ENCODE peak calls at places on chromosome 9, in five cellular contexts. P is BJ, M is amniotic stem cell, I is AG09309, Y is A549. U is an unnamed sample.

GRCh38 chr9:76725181-76725580 is 39.1 kb upstream of the PCA3 start:
- DNase-seq in M (no peak), P (no peak), Y (no peak), I (no peak), U (no peak)

GRCh38 chr9:71544464-71544863 is 223.8 kb downstream of the CEMIP2 start:
- DNase-seq in Y (no peak), M (no peak), P (no peak), I (no peak), U (no peak)

GRCh38 chr9:38333047-38333446 is 59.5 kb upstream of the ALDH1B1 start:
- DNase-seq in I (no peak), M (no peak), P (no peak), Y (no peak), U (no peak)

GRCh38 chr9:132511191-132511999 is 71.0 kb upstream of the BARHL1 start:
- DNase-seq in P (no peak), Y (no peak), I (no peak), M (no peak), U (no peak)

GRCh38 chr9:4714266-4715016 is 26.6 kb downstream of the AK3 start:
- DNase-seq in P (no peak), I (no peak), M (no peak), Y (no peak), U (no peak)

GRCh38 chr9:136847065-136847826 is 2.0 kb upstream of the PHPT1 start:
- DNase-seq in P (no peak), M (no peak), I (no peak), Y (peak; percentile 58), U (peak; percentile 38)

GRCh38 chr9:80842383-80842782 is 847.0 kb downstream of the TLE1 start:
- DNase-seq in M (no peak), P (no peak), I (peak; percentile 10), Y (no peak), U (no peak)

GRCh38 chr9:13140843-13141592 is 138.5 kb downstream of the MPDZ start:
- DNase-seq in Y (no peak), I (no peak), M (no peak), P (no peak), U (no peak)

GRCh38 chr9:114035845-114036785 is 42.0 kb downstream of the AMBP start:
- DNase-seq in I (no peak), M (no peak), P (no peak), Y (no peak), U (no peak)

GRCh38 chr9:23379842-23380241 is 446.2 kb downstream of the ELAVL2 start:
- DNase-seq in I (no peak), Y (no peak), P (no peak), M (no peak), U (no peak)